ENCODE peak calls at places on chromosomes 4 and X, in five cellular contexts. One of them, this sample, is unnamed.

GRCh38 chrX:104254442-104255115 is at the start of gene ESX1:
- DNase-seq in colonic mucosa: no peak
- DNase-seq in lower leg skin: no peak
- DNase-seq in dorsolateral prefrontal cortex: no peak
- DNase-seq in stomach: no peak
- DNase-seq in this sample: no peak

GRCh38 chr4:84582988-84583870 is at the start of gene CDS1:
- DNase-seq in lower leg skin: peak
- DNase-seq in dorsolateral prefrontal cortex: peak
- DNase-seq in stomach: peak
- DNase-seq in colonic mucosa: peak
- DNase-seq in this sample: peak

GRCh38 chrX:1448793-1449580 is 3.7 kb downstream of the ASMTL start:
- DNase-seq in colonic mucosa: no peak
- DNase-seq in dorsolateral prefrontal cortex: peak
- DNase-seq in lower leg skin: peak
- DNase-seq in stomach: no peak
- DNase-seq in this sample: no peak

GRCh38 chrX:139077303-139078131 is 366.0 kb upstream of the FGF13 start:
- DNase-seq in lower leg skin: no peak
- DNase-seq in colonic mucosa: no peak
- DNase-seq in stomach: no peak
- DNase-seq in dorsolateral prefrontal cortex: no peak
- DNase-seq in this sample: no peak

GRCh38 chr4:158130204-158130603 is 42.6 kb downstream of the GASK1B start:
- DNase-seq in stomach: no peak
- DNase-seq in lower leg skin: no peak
- DNase-seq in dorsolateral prefrontal cortex: no peak
- DNase-seq in colonic mucosa: no peak
- DNase-seq in this sample: no peak

GRCh38 chrX:149860445-149860844 is 20.5 kb upstream of the MAGEA8 start:
- DNase-seq in lower leg skin: no peak
- DNase-seq in dorsolateral prefrontal cortex: no peak
- DNase-seq in stomach: no peak
- DNase-seq in colonic mucosa: no peak
- DNase-seq in this sample: no peak

GRCh38 chrX:128781506-128781905 is 729.3 kb upstream of the ACTRT1 start:
- DNase-seq in dorsolateral prefrontal cortex: no peak
- DNase-seq in lower leg skin: no peak
- DNase-seq in stomach: peak
- DNase-seq in colonic mucosa: peak
- DNase-seq in this sample: no peak

GRCh38 chrX:11435568-11435967 is 142.4 kb downstream of the AMELX start:
- DNase-seq in dorsolateral prefrontal cortex: no peak
- DNase-seq in stomach: no peak
- DNase-seq in colonic mucosa: no peak
- DNase-seq in lower leg skin: no peak
- DNase-seq in this sample: no peak

GRCh38 chr4:15562114-15562513 is 92.4 kb downstream of the CC2D2A start:
- DNase-seq in stomach: no peak
- DNase-seq in dorsolateral prefrontal cortex: peak
- DNase-seq in colonic mucosa: no peak
- DNase-seq in lower leg skin: no peak
- DNase-seq in this sample: no peak

GRCh38 chr4:6548201-6548881 is 26.6 kb upstream of the MAN2B2 start:
- DNase-seq in dorsolateral prefrontal cortex: no peak
- DNase-seq in lower leg skin: no peak
- DNase-seq in colonic mucosa: no peak
- DNase-seq in stomach: no peak
- DNase-seq in this sample: no peak

GRCh38 chrX:130702867-130703707 is 199.9 kb downstream of the ENOX2 start:
- DNase-seq in dorsolateral prefrontal cortex: no peak
- DNase-seq in colonic mucosa: no peak
- DNase-seq in lower leg skin: no peak
- DNase-seq in stomach: no peak
- DNase-seq in this sample: no peak

GRCh38 chrX:150365953-150366911 is 3.1 kb downstream of the MAMLD1 start:
- DNase-seq in lower leg skin: peak
- DNase-seq in dorsolateral prefrontal cortex: no peak
- DNase-seq in stomach: no peak
- DNase-seq in colonic mucosa: peak
- DNase-seq in this sample: no peak

GRCh38 chr4:58247792-58248191 is 1137.6 kb upstream of the IGFBP7 start:
- DNase-seq in lower leg skin: no peak
- DNase-seq in colonic mucosa: no peak
- DNase-seq in dorsolateral prefrontal cortex: no peak
- DNase-seq in stomach: no peak
- DNase-seq in this sample: no peak

GRCh38 chrX:19638968-19639539 is 123.7 kb upstream of the MAP3K15 start:
- DNase-seq in lower leg skin: no peak
- DNase-seq in colonic mucosa: no peak
- DNase-seq in stomach: no peak
- DNase-seq in dorsolateral prefrontal cortex: no peak
- DNase-seq in this sample: no peak

GRCh38 chr4:112951362-112951962 is 98.0 kb upstream of the ANK2 start:
- DNase-seq in dorsolateral prefrontal cortex: no peak
- DNase-seq in lower leg skin: no peak
- DNase-seq in stomach: no peak
- DNase-seq in colonic mucosa: no peak
- DNase-seq in this sample: no peak

GRCh38 chrX:117871796-117872195 is 244.8 kb downstream of the KLHL13 start:
- DNase-seq in stomach: no peak
- DNase-seq in dorsolateral prefrontal cortex: no peak
- DNase-seq in colonic mucosa: no peak
- DNase-seq in lower leg skin: no peak
- DNase-seq in this sample: no peak

GRCh38 chr4:166021617-166022016 is 148.6 kb downstream of the TLL1 start:
- DNase-seq in colonic mucosa: no peak
- DNase-seq in lower leg skin: no peak
- DNase-seq in stomach: no peak
- DNase-seq in dorsolateral prefrontal cortex: no peak
- DNase-seq in this sample: no peak

GRCh38 chrX:141375011-141375730 is 132.9 kb upstream of the SPANXC start:
- DNase-seq in stomach: no peak
- DNase-seq in lower leg skin: no peak
- DNase-seq in colonic mucosa: no peak
- DNase-seq in dorsolateral prefrontal cortex: no peak
- DNase-seq in this sample: no peak

GRCh38 chr4:3338976-3339531 is 46.2 kb downstream of the RGS12 start:
- DNase-seq in colonic mucosa: no peak
- DNase-seq in lower leg skin: no peak
- DNase-seq in dorsolateral prefrontal cortex: no peak
- DNase-seq in stomach: no peak
- DNase-seq in this sample: no peak

GRCh38 chrX:26999634-27000033 is 463.5 kb downstream of the PPP4R3C start:
- DNase-seq in dorsolateral prefrontal cortex: no peak
- DNase-seq in lower leg skin: no peak
- DNase-seq in colonic mucosa: no peak
- DNase-seq in stomach: no peak
- DNase-seq in this sample: no peak

GRCh38 chr4:153209410-153209809 is 5.2 kb downstream of the TRIM2 start:
- DNase-seq in lower leg skin: no peak
- DNase-seq in colonic mucosa: peak
- DNase-seq in stomach: peak
- DNase-seq in dorsolateral prefrontal cortex: no peak
- DNase-seq in this sample: no peak

GRCh38 chrX:110442631-110443030 is 84.0 kb downstream of the RTL9 start:
- DNase-seq in lower leg skin: no peak
- DNase-seq in dorsolateral prefrontal cortex: no peak
- DNase-seq in stomach: no peak
- DNase-seq in colonic mucosa: no peak
- DNase-seq in this sample: no peak

GRCh38 chr4:139873111-139873866 is 207.7 kb downstream of the MGST2 start:
- DNase-seq in colonic mucosa: no peak
- DNase-seq in stomach: no peak
- DNase-seq in lower leg skin: no peak
- DNase-seq in dorsolateral prefrontal cortex: no peak
- DNase-seq in this sample: no peak

GRCh38 chr4:186936496-186937375 is 213.1 kb upstream of the FAT1 start:
- DNase-seq in colonic mucosa: no peak
- DNase-seq in dorsolateral prefrontal cortex: no peak
- DNase-seq in stomach: no peak
- DNase-seq in lower leg skin: no peak
- DNase-seq in this sample: no peak

DNA sequence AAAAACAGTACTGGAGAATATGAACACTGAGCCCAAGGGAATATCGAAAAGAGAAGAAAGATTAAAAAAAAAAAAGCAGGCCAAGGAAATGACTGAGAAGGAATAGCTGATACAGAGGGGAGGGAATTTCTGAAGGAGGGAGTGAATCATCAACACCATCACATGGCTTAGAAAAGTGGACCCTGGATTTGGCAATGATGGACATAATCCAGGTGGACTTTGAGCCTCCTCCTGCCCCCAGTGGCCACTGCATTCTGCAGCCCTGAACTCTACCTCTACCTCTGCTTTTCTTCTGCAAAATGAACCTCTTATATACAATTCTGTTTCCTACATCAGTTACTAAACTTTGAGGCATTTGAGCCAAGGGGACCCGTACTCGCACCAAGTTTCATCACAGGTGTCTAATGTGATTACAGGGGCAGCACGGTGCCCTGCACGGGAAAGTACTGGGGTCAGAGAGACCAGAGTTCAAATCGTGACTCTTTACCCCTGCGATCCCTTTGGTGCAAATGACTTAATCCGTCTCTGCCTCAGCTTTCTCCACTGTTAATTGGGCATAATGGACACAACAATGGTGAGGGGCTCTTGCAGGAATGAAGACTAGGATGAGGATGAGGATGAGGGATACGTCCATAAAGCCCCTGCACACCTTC is 1.1 kb downstream of the OCIAD2 start:
- DNase-seq in lower leg skin: no peak
- DNase-seq in dorsolateral prefrontal cortex: no peak
- DNase-seq in stomach: peak
- DNase-seq in colonic mucosa: peak
- DNase-seq in this sample: no peak
- TF ChIP-seq CTCF in lower leg skin: no peak
- TF ChIP-seq CTCF in dorsolateral prefrontal cortex: no peak
- TF ChIP-seq CTCF in stomach: no peak
- TF ChIP-seq CTCF in colonic mucosa: no peak
- TF ChIP-seq CTCF in this sample: peak

DNA sequence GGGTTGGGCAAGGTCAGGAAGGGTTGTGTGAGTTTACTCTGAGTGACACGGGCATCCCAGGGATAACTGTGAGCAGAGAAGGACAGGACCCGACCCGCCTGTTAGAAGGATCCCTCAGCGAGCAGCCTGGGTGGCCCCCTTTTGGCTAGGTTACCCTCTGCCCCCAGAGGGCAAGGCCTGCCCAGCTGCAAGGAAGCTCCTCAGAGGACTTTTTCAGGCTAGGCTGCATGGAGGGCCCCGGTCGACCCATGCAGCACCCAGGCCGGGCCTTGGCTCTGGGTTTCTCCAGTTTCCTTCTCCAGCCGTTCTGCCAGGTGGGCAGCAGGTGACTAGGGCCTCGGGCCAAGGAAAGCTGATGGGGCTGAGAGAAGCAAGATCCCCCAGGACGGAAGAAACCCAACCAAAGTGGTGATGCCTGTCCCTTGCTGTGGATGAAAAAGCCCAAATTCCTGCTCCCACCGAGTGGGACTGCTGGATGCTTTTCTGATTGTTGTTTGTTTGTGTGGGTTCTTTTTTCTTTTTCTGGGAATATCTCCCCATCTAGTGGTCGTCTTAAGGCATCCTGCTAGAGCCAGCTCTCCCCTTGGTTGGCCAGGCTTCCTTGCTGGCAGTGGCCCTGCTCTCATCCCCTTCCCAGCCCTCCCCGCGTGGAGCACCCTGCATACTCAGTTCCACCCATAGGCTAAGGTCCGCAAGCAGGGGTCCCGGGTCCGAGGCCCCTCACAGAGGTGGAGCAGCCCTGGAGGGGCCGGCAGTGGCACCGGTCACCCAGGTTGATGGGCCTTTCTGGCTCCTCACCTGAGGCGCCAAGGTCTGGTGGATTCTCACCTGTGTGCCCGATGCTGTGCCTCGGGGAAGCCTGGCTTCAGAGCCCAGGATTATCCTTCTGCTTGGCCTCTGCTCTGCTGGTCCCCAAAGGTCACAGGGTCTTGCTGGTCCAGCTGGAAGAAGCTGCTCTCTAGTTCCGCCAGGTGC is 1.8 kb downstream of the ZFP92 start:
- DNase-seq in colonic mucosa: no peak
- DNase-seq in dorsolateral prefrontal cortex: no peak
- DNase-seq in lower leg skin: no peak
- DNase-seq in stomach: no peak
- DNase-seq in this sample: no peak
- TF ChIP-seq CTCF in colonic mucosa: no peak
- TF ChIP-seq CTCF in dorsolateral prefrontal cortex: no peak
- TF ChIP-seq CTCF in lower leg skin: no peak
- TF ChIP-seq CTCF in stomach: no peak
- TF ChIP-seq CTCF in this sample: no peak

GRCh38 chrX:153635388-153635787 is 11.6 kb upstream of the DUSP9 start:
- DNase-seq in lower leg skin: no peak
- DNase-seq in stomach: no peak
- DNase-seq in dorsolateral prefrontal cortex: peak
- DNase-seq in colonic mucosa: no peak
- DNase-seq in this sample: no peak

GRCh38 chrX:153636716-153637115 is 10.3 kb upstream of the DUSP9 start:
- DNase-seq in lower leg skin: peak
- DNase-seq in dorsolateral prefrontal cortex: peak
- DNase-seq in colonic mucosa: no peak
- DNase-seq in stomach: no peak
- DNase-seq in this sample: no peak

GRCh38 chrX:153637121-153638040 is 9.6 kb upstream of the DUSP9 start:
- DNase-seq in lower leg skin: peak
- DNase-seq in stomach: no peak
- DNase-seq in colonic mucosa: no peak
- DNase-seq in dorsolateral prefrontal cortex: no peak
- DNase-seq in this sample: no peak

GRCh38 chrX:153634832-153635231 is 12.2 kb upstream of the DUSP9 start:
- DNase-seq in colonic mucosa: no peak
- DNase-seq in stomach: no peak
- DNase-seq in lower leg skin: no peak
- DNase-seq in dorsolateral prefrontal cortex: peak
- DNase-seq in this sample: no peak

GRCh38 chrX:153635788-153636668 is 11.0 kb upstream of the DUSP9 start:
- DNase-seq in colonic mucosa: no peak
- DNase-seq in stomach: no peak
- DNase-seq in lower leg skin: no peak
- DNase-seq in dorsolateral prefrontal cortex: peak
- DNase-seq in this sample: no peak
- TF ChIP-seq CTCF in colonic mucosa: no peak
- TF ChIP-seq CTCF in stomach: no peak
- TF ChIP-seq CTCF in lower leg skin: no peak
- TF ChIP-seq CTCF in dorsolateral prefrontal cortex: no peak
- TF ChIP-seq CTCF in this sample: peak

DNA sequence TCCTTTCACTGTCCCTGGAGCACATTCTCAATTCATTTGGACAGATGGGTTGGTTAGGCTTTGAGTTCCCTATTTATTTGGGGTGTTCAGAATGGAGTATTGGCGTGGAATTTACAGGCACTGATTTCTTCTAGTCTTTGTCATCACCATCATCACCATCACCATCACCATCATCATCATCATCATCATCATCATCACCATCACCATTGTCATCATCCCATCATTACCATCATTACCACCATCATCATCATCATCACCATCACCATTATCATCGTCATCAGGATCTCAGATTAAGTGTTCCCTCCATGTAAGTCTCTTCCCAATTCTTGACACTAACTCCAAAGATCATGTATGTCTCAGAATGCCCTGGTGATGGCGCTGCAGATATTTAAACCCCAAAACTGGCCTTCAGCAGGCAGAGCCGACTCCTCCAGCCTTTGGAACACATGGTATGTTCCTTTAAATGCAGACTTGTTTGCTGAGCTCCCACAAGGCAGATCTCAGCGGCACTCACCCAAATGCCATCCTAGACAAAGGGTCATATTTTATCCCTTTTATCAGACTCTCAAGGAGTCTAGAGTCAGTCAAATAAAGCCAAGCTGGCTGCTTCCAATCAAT is 19.8 kb upstream of the FAM9A start:
- DNase-seq in dorsolateral prefrontal cortex: no peak
- DNase-seq in stomach: no peak
- DNase-seq in lower leg skin: no peak
- DNase-seq in colonic mucosa: no peak
- DNase-seq in this sample: no peak
- TF ChIP-seq CTCF in dorsolateral prefrontal cortex: no peak
- TF ChIP-seq CTCF in stomach: no peak
- TF ChIP-seq CTCF in lower leg skin: no peak
- TF ChIP-seq CTCF in colonic mucosa: no peak
- TF ChIP-seq CTCF in this sample: peak